ENCODE peak calls at places on chromosome 6, in nine cellular contexts. D, B, Y, W, S, F, L, C and J are unnamed samples.

GRCh38 chr6:110270166-110270565 is 88.0 kb downstream of the METTL24 start:
- DNase-seq in S (peak), L (no peak), W (no peak), D (no peak), B (no peak), F (no peak), Y (no peak), C (no peak), J (no peak)

GRCh38 chr6:157145656-157146285 is 177.5 kb downstream of the TMEM242 start:
- DNase-seq in D (no peak), S (no peak), B (peak), F (no peak), C (no peak), W (no peak), L (no peak), Y (no peak), J (no peak)

GRCh38 chr6:39453956-39454524 is 131.5 kb upstream of the KCNK16 start:
- DNase-seq in D (no peak), W (no peak), C (no peak), F (no peak), Y (no peak), S (no peak), L (no peak), B (no peak), J (no peak)

GRCh38 chr6:21098744-21099143 is 494.8 kb upstream of the SOX4 start:
- DNase-seq in C (no peak), W (no peak), F (no peak), B (no peak), S (no peak), Y (no peak), L (no peak), D (no peak), J (no peak)

GRCh38 chr6:89464295-89464694 is 31.3 kb downstream of the ANKRD6 start:
- DNase-seq in L (no peak), D (no peak), Y (no peak), W (no peak), C (no peak), F (no peak), B (no peak), S (no peak), J (no peak)

GRCh38 chr6:89145461-89145961 is 344 bp upstream of the PM20D2 start:
- DNase-seq in W (no peak), B (peak), C (peak), L (peak), S (no peak), Y (peak), D (peak), F (no peak), J (no peak)

GRCh38 chr6:3453410-3453809 is 3.4 kb downstream of the SLC22A23 start:
- DNase-seq in S (no peak), F (no peak), L (no peak), D (no peak), W (no peak), B (no peak), C (no peak), Y (no peak), J (no peak)

GRCh38 chr6:37520926-37521325 is 21.2 kb upstream of the CCDC167 start:
- DNase-seq in C (no peak), D (peak), F (no peak), W (no peak), B (no peak), L (no peak), S (no peak), Y (no peak), J (no peak)

GRCh38 chr6:144334150-144334708 is 49.1 kb downstream of the UTRN start:
- DNase-seq in F (peak), L (peak), S (no peak), B (no peak), Y (no peak), W (no peak), C (peak), D (peak), J (peak)

GRCh38 chr6:169865346-169866139 is 114.1 kb downstream of the ERMARD start:
- DNase-seq in D (no peak), F (no peak), W (no peak), L (no peak), S (no peak), C (no peak), B (no peak), Y (no peak), J (no peak)

GRCh38 chr6:152338335-152339125 is 298.6 kb downstream of the SYNE1 start:
- DNase-seq in C (peak), Y (peak), F (peak), D (peak), W (no peak), L (peak), S (no peak), B (peak), J (peak)

GRCh38 chr6:2913621-2914317 is 10.7 kb upstream of the SERPINB9 start:
- DNase-seq in L (no peak), W (no peak), B (no peak), D (no peak), C (no peak), Y (no peak), F (no peak), S (no peak), J (no peak)

GRCh38 chr6:151534576-151534975 is 40.8 kb downstream of the CCDC170 start:
- DNase-seq in D (no peak), C (no peak), Y (no peak), L (no peak), B (peak), W (no peak), S (no peak), F (no peak), J (no peak)

GRCh38 chr6:170177383-170178265 is 113.3 kb downstream of the DLL1 start:
- DNase-seq in Y (no peak), F (no peak), S (no peak), B (no peak), W (no peak), L (no peak), D (no peak), C (no peak), J (no peak)

GRCh38 chr6:127077886-127078285 is 40.6 kb upstream of the RSPO3 start:
- DNase-seq in Y (no peak), B (no peak), L (no peak), S (no peak), F (no peak), C (no peak), W (no peak), D (no peak), J (no peak)